ENCODE peak calls at places on chromosomes 2 and 18, in five cellular contexts. Q is H1, B is NT2/D1, U is HepG2, Z is GM12878. N is an unnamed sample.

GRCh38 chr2:183089192-183089851 is 10.8 kb downstream of the DUSP19 start:
- DNase-seq in Q (no peak), B (no peak), U (no peak), Z (no peak), N (no peak)

GRCh38 chr18:9348079-9348671 is 13.6 kb downstream of the TWSG1 start:
- DNase-seq in Q (no peak), B (no peak), U (no peak), Z (peak), N (no peak)

GRCh38 chr18:38940863-38941531 is 1375.4 kb upstream of the CELF4 start:
- DNase-seq in Q (no peak), B (no peak), U (peak), Z (peak), N (no peak)

GRCh38 chr2:187640926-187641510 is 86.8 kb upstream of the TFPI start:
- DNase-seq in Q (no peak), B (no peak), U (no peak), Z (no peak), N (no peak)

GRCh38 chr2:128388414-128389032 is 69.9 kb upstream of the HS6ST1 start:
- DNase-seq in Q (no peak), B (no peak), U (no peak), Z (no peak), N (no peak)

GRCh38 chr18:12631831-12632477 is 26.0 kb downstream of the SPIRE1 start:
- DNase-seq in Q (no peak), B (no peak), U (no peak), Z (no peak), N (no peak)

GRCh38 chr2:98768765-98769476 is 38.0 kb upstream of the MGAT4A start:
- DNase-seq in Q (no peak), B (no peak), U (peak), Z (no peak), N (no peak)

GRCh38 chr2:105338020-105338385 is 663 bp downstream of the C2orf49 start:
- DNase-seq in Q (no peak), B (no peak), U (no peak), Z (no peak), N (no peak)

GRCh38 chr2:213806125-213806726 is 522.0 kb downstream of the SPAG16 start:
- DNase-seq in Q (no peak), B (no peak), U (peak), Z (no peak), N (no peak)

GRCh38 chr2:31413876-31414550 is 529 bp downstream of the XDH start:
- DNase-seq in Q (no peak), B (no peak), U (no peak), Z (no peak), N (no peak)

GRCh38 chr2:1940660-1941059 is 196.3 kb upstream of the PXDN start:
- DNase-seq in Q (no peak), B (no peak), U (no peak), Z (no peak), N (no peak)

GRCh38 chr2:43221660-43222471 is 4.5 kb downstream of the ZFP36L2 start:
- DNase-seq in Q (no peak), B (peak), U (peak), Z (no peak), N (peak)

GRCh38 chr2:230422149-230422548 is 6.1 kb downstream of the SP100 start:
- DNase-seq in Q (no peak), B (no peak), U (no peak), Z (no peak), N (no peak)

GRCh38 chr18:22871809-22872525 is 61.2 kb upstream of the RBBP8 start:
- DNase-seq in Q (no peak), B (no peak), U (no peak), Z (no peak), N (no peak)

GRCh38 chr2:11397513-11397912 is 53.1 kb upstream of the ROCK2 start:
- DNase-seq in Q (no peak), B (no peak), U (no peak), Z (no peak), N (no peak)

GRCh38 chr2:64875368-64875767 is 113.8 kb upstream of the SLC1A4 start:
- DNase-seq in Q (no peak), B (no peak), U (no peak), Z (no peak), N (no peak)

GRCh38 chr2:8821276-8822217 is 15.9 kb downstream of the KIDINS220 start:
- DNase-seq in Q (no peak), B (no peak), U (peak), Z (no peak), N (no peak)

GRCh38 chr2:230885467-230886130 is 20.9 kb downstream of the ITM2C start:
- DNase-seq in Q (no peak), B (no peak), U (no peak), Z (no peak), N (peak)

GRCh38 chr2:214103199-214104001 is 307.5 kb upstream of the VWC2L start:
- DNase-seq in Q (no peak), B (no peak), U (no peak), Z (no peak), N (no peak)

GRCh38 chr2:112938904-112939303 is 27.9 kb downstream of the IL37 start:
- DNase-seq in Q (no peak), B (no peak), U (no peak), Z (no peak), N (no peak)

GRCh38 chr2:50786345-50786744 is 245.6 kb downstream of the NRXN1 start:
- DNase-seq in Q (no peak), B (peak), U (no peak), Z (no peak), N (no peak)

GRCh38 chr2:146927080-146927714 is 917.6 kb upstream of the ACVR2A start:
- DNase-seq in Q (peak), B (peak), U (peak), Z (no peak), N (peak)

GRCh38 chr18:62448426-62448825 is 74.4 kb upstream of the ZCCHC2 start:
- DNase-seq in Q (no peak), B (no peak), U (no peak), Z (no peak), N (no peak)

GRCh38 chr2:46024146-46024779 is 272.9 kb upstream of the EPAS1 start:
- DNase-seq in Q (no peak), B (no peak), U (no peak), Z (no peak), N (no peak)

GRCh38 chr2:3488768-3489448 is 30.4 kb downstream of the ADI1 start:
- DNase-seq in Q (no peak), B (no peak), U (no peak), Z (no peak), N (no peak)

GRCh38 chr2:207385903-207386302 is 143.9 kb upstream of the CREB1 start:
- DNase-seq in Q (no peak), B (no peak), U (no peak), Z (no peak), N (no peak)

GRCh38 chr18:22346342-22346967 is 71.3 kb downstream of the CTAGE1 start:
- DNase-seq in Q (no peak), B (no peak), U (no peak), Z (no peak), N (no peak)

GRCh38 chr2:158825021-158825420 is 29.9 kb downstream of the DAPL1 start:
- DNase-seq in Q (no peak), B (no peak), U (no peak), Z (no peak), N (no peak)

GRCh38 chr2:158826965-158827364 is 31.8 kb downstream of the DAPL1 start:
- DNase-seq in Q (no peak), B (no peak), U (no peak), Z (no peak), N (no peak)

GRCh38 chr2:158823838-158824237 is 28.7 kb downstream of the DAPL1 start:
- DNase-seq in Q (no peak), B (no peak), U (no peak), Z (no peak), N (no peak)

DNA sequence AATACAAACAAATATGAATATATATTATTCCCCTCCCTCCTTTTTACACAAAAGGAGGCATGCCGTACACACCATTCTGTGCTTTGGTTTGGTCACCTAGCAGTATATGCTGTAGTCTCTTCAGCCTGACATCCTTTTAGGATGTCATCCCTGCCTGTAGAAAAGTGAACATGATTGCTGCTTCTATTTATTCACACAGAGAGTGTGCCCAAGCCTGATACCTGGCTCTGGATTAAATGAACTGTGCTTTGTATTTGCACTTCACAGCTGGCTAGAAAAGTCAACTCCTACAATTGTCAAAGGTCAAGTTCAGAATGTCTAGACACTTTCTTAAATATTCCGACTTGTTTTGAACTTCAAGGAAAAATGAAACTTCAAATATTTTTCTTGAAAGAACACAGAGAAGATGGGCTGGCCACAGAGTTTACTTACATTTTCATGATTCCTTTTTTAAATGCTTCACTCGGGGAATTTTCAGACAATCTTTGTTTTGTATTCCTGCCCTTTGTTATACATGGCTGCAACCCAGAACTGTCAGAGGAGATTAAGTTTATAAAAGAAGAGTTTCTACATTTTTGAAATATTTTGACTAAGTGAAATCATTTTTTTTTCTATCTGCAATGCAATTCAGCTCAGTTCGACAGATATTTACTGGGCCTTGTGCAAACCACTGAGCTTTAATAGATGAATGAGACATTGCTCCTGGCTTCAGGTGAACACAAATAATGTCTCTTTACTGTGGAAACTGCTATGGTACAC is 33.4 kb downstream of the DAPL1 start:
- DNase-seq in Q (no peak), B (no peak), U (no peak), Z (no peak), N (no peak)
- TF ChIP-seq SUZ12 in Q (no peak), B (no peak), U (no peak), Z (no peak), N (no peak)

GRCh38 chr2:61889212-61889956 is 928 bp upstream of the CCT4 start:
- DNase-seq in Q (no peak), B (no peak), U (no peak), Z (no peak), N (peak)

GRCh38 chr2:61885896-61886603 is 2.4 kb downstream of the CCT4 start:
- DNase-seq in Q (no peak), B (no peak), U (no peak), Z (no peak), N (no peak)

GRCh38 chr2:61882850-61883249 is 5.6 kb downstream of the CCT4 start:
- DNase-seq in Q (no peak), B (no peak), U (no peak), Z (no peak), N (no peak)

GRCh38 chr2:61887684-61888303 is 662 bp downstream of the CCT4 start:
- DNase-seq in Q (no peak), B (no peak), U (peak), Z (no peak), N (peak)
- TF ChIP-seq SUZ12 in Q (no peak), B (no peak), U (no peak), Z (no peak), N (no peak)

GRCh38 chr2:25378731-25379490 is 37.2 kb upstream of the DNMT3A start:
- DNase-seq in Q (no peak), B (no peak), U (no peak), Z (no peak), N (no peak)
- TF ChIP-seq SUZ12 in Q (no peak), B (no peak), U (no peak), Z (no peak), N (no peak)

GRCh38 chr18:53148056-53148574 is 808.1 kb downstream of the DCC start:
- DNase-seq in Q (no peak), B (no peak), U (no peak), Z (no peak), N (no peak)
- TF ChIP-seq SUZ12 in Q (no peak), B (no peak), U (no peak), Z (no peak), N (no peak)

N was measured in HEK293T.